ENCODE peak calls at places on chromosomes 5 and 9, in five cellular contexts. One of them, this sample, is unnamed.

GRCh38 chr5:176832162-176832561 is 21.8 kb downstream of the UNC5A start:
- DNase-seq in GM23338: no peak
- DNase-seq in HL-60: no peak
- DNase-seq in suprapubic skin: no peak
- DNase-seq in prostate gland: no peak
- DNase-seq in this sample: no peak

GRCh38 chr5:149228610-149229297 is 42.9 kb upstream of the AFAP1L1 start:
- DNase-seq in HL-60: no peak
- DNase-seq in prostate gland: peak
- DNase-seq in suprapubic skin: no peak
- DNase-seq in GM23338: peak
- DNase-seq in this sample: no peak

GRCh38 chr5:40547994-40548575 is 131.6 kb upstream of the PTGER4 start:
- DNase-seq in suprapubic skin: no peak
- DNase-seq in GM23338: no peak
- DNase-seq in HL-60: no peak
- DNase-seq in prostate gland: no peak
- DNase-seq in this sample: no peak

GRCh38 chr9:116558035-116558434 is 129.1 kb upstream of the TRIM32 start:
- DNase-seq in suprapubic skin: no peak
- DNase-seq in HL-60: no peak
- DNase-seq in GM23338: no peak
- DNase-seq in prostate gland: no peak
- DNase-seq in this sample: no peak

GRCh38 chr9:132412089-132412488 is 2.1 kb downstream of the CFAP77 start:
- DNase-seq in prostate gland: no peak
- DNase-seq in GM23338: peak
- DNase-seq in HL-60: no peak
- DNase-seq in suprapubic skin: no peak
- DNase-seq in this sample: no peak

GRCh38 chr9:89993678-89994630 is 389.1 kb downstream of the GADD45G start:
- DNase-seq in prostate gland: no peak
- DNase-seq in HL-60: peak
- DNase-seq in suprapubic skin: no peak
- DNase-seq in GM23338: peak
- DNase-seq in this sample: no peak

GRCh38 chr5:74028976-74029375 is 403.0 kb downstream of the ARHGEF28 start:
- DNase-seq in GM23338: no peak
- DNase-seq in suprapubic skin: no peak
- DNase-seq in HL-60: no peak
- DNase-seq in prostate gland: no peak
- DNase-seq in this sample: no peak

GRCh38 chr9:82202808-82203207 is 214.2 kb downstream of the SPATA31D1 start:
- DNase-seq in suprapubic skin: no peak
- DNase-seq in HL-60: no peak
- DNase-seq in prostate gland: no peak
- DNase-seq in GM23338: no peak
- DNase-seq in this sample: no peak

DNA sequence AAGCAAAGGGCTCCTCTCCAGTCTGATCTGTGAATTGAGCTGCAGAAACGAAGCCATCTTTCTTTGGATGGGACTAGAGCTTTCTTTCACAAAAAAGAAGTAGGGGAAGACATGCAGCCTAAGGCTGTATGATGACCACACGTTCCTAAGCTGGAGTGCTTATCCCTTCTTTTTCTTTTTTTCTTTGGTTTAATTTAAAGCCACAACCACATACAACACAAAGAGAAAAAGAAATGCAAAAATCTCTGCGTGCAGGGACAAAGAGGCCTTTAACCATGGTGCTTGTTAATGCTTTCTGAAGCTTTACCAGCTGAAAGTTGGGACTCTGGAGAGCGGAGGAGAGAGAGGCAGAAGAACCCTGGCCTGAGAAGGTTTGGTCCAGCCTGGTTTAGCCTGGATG is 82.1 kb downstream of the PIK3R1 start:
- DNase-seq in GM23338: no peak
- DNase-seq in prostate gland: no peak
- DNase-seq in suprapubic skin: no peak
- DNase-seq in HL-60: no peak
- DNase-seq in this sample: no peak
- TF ChIP-seq POLR2AphosphoS5 in GM23338: no peak
- TF ChIP-seq POLR2AphosphoS5 in prostate gland: no peak
- TF ChIP-seq POLR2AphosphoS5 in suprapubic skin: no peak
- TF ChIP-seq POLR2AphosphoS5 in HL-60: no peak
- TF ChIP-seq POLR2AphosphoS5 in this sample: no peak

DNA sequence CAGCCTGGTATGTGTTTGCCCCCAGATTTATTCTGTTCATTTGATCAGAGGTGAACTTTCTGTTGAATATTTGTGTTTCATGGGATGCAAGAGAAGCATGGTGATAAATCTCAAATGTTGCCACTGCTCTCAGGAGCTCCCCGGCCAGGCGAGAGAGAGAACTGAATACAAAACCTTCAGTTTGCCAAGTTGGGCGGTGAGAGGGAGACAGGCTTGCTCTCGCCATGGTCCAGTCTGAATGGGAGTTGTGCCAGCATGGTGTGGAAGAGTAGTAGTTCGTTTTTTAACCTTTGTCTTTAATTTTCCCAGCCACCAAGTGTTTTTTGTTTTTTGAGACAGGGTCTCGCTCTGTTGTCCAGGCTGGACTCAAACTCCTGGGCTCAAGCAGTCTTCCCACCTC is 2.7 kb downstream of the NTMT1 start:
- DNase-seq in prostate gland: no peak
- DNase-seq in HL-60: no peak
- DNase-seq in suprapubic skin: no peak
- DNase-seq in GM23338: no peak
- DNase-seq in this sample: no peak
- H3K4me3 ChIP-seq in prostate gland: no peak
- H3K4me3 ChIP-seq in HL-60: peak
- H3K4me3 ChIP-seq in suprapubic skin: no peak
- H3K4me3 ChIP-seq in GM23338: no peak
- H3K4me3 ChIP-seq in this sample: no peak

GRCh38 chr5:178279723-178280438 is 47.3 kb upstream of the PHYKPL start:
- DNase-seq in prostate gland: peak
- DNase-seq in suprapubic skin: peak
- DNase-seq in GM23338: peak
- DNase-seq in HL-60: peak
- DNase-seq in this sample: no peak
- TF ChIP-seq POLR2AphosphoS5 in prostate gland: peak
- TF ChIP-seq POLR2AphosphoS5 in suprapubic skin: peak
- TF ChIP-seq POLR2AphosphoS5 in GM23338: no peak
- TF ChIP-seq POLR2AphosphoS5 in HL-60: peak
- TF ChIP-seq POLR2AphosphoS5 in this sample: no peak

DNA sequence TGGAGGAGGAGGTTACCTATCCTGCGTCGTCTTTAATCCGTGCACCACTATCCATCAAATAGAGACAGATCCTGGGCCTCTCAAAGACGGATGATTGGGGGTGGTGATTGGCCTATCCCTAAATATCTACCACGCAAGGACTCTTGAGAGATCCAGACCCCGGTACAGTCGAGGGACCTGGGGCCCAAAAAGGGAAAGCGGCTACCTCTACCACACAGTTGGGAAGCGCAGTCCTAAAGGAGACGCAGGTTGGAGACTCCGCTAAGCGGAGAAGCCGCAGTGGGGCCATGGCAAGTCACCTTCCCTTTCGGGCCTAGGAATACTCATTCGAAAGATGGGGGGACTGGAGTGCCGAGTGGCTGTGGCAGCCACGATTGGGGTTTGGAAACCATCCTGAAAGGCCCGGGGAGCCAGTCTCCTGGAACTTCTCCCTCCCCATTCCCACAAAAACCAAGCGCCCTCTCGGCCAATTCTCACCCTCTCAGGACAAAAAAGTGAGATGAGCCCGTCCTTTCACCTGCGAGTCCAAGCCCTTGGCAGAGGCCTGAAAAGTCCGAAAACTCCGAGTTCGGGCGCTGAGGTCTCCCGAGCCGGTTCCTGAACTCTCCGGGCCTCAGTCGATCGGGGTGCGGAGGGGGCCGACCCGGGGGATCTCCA is 499 bp upstream of the FOXE1 start:
- DNase-seq in suprapubic skin: no peak
- DNase-seq in GM23338: peak
- DNase-seq in prostate gland: no peak
- DNase-seq in HL-60: no peak
- DNase-seq in this sample: no peak
- H3K4me3 ChIP-seq in suprapubic skin: peak
- H3K4me3 ChIP-seq in GM23338: peak
- H3K4me3 ChIP-seq in prostate gland: peak
- H3K4me3 ChIP-seq in HL-60: no peak
- H3K4me3 ChIP-seq in this sample: no peak

This sample was measured in SK-N-MC.